ENCODE peak calls at places on chromosomes 7 and 10, in seven cellular contexts. One of them, this sample, is unnamed.
A peak's percentile ranks its signal among the peaks of the same experiment; 100 is the strongest.

GRCh38 chr10:15780353-15781135 is 60.8 kb upstream of the ITGA8 start:
- DNase-seq in IMR-90: peak; percentile 25
- DNase-seq in sigmoid colon: peak; percentile 68
- DNase-seq in NB4: no peak
- DNase-seq in H1: no peak
- DNase-seq in breast epithelium: peak; percentile 44
- DNase-seq in GM12891: no peak
- DNase-seq in this sample: no peak

GRCh38 chr10:109327266-109327665 is 596.0 kb downstream of the XPNPEP1 start:
- DNase-seq in IMR-90: no peak
- DNase-seq in sigmoid colon: no peak
- DNase-seq in NB4: no peak
- DNase-seq in H1: no peak
- DNase-seq in breast epithelium: no peak
- DNase-seq in GM12891: no peak
- DNase-seq in this sample: no peak

GRCh38 chr7:54802841-54803240 is 43.8 kb upstream of the SEC61G start:
- DNase-seq in IMR-90: peak; percentile 63
- DNase-seq in sigmoid colon: no peak
- DNase-seq in NB4: no peak
- DNase-seq in H1: no peak
- DNase-seq in breast epithelium: no peak
- DNase-seq in GM12891: no peak
- DNase-seq in this sample: no peak

GRCh38 chr10:131710142-131710861 is 190.5 kb upstream of the PPP2R2D start:
- DNase-seq in IMR-90: no peak
- DNase-seq in sigmoid colon: no peak
- DNase-seq in NB4: no peak
- DNase-seq in H1: no peak
- DNase-seq in breast epithelium: no peak
- DNase-seq in GM12891: no peak
- DNase-seq in this sample: no peak

GRCh38 chr7:72283309-72283708 is 128.8 kb downstream of the CALN1 start:
- DNase-seq in IMR-90: no peak
- DNase-seq in sigmoid colon: no peak
- DNase-seq in NB4: no peak
- DNase-seq in H1: no peak
- DNase-seq in breast epithelium: no peak
- DNase-seq in GM12891: no peak
- DNase-seq in this sample: no peak

GRCh38 chr7:51325937-51326336 is 9.3 kb upstream of the COBL start:
- DNase-seq in IMR-90: no peak
- DNase-seq in sigmoid colon: no peak
- DNase-seq in NB4: no peak
- DNase-seq in H1: peak; percentile 29
- DNase-seq in breast epithelium: no peak
- DNase-seq in GM12891: no peak
- DNase-seq in this sample: peak; percentile 12

GRCh38 chr10:52967806-52968795 is 195.5 kb upstream of the MBL2 start:
- DNase-seq in IMR-90: no peak
- DNase-seq in sigmoid colon: no peak
- DNase-seq in NB4: no peak
- DNase-seq in H1: no peak
- DNase-seq in breast epithelium: no peak
- DNase-seq in GM12891: no peak
- DNase-seq in this sample: no peak

GRCh38 chr10:90879062-90879461 is 7.3 kb downstream of the RPP30 start:
- DNase-seq in IMR-90: no peak
- DNase-seq in sigmoid colon: no peak
- DNase-seq in NB4: no peak
- DNase-seq in H1: no peak
- DNase-seq in breast epithelium: no peak
- DNase-seq in GM12891: no peak
- DNase-seq in this sample: no peak

GRCh38 chr7:159042084-159042483 is 102.6 kb downstream of the VIPR2 start:
- DNase-seq in IMR-90: no peak
- DNase-seq in sigmoid colon: peak; percentile 22
- DNase-seq in NB4: no peak
- DNase-seq in H1: peak; percentile 13
- DNase-seq in breast epithelium: no peak
- DNase-seq in GM12891: no peak
- DNase-seq in this sample: peak; percentile 29

GRCh38 chr7:26658080-26658697 is 206.2 kb downstream of the SKAP2 start:
- DNase-seq in IMR-90: no peak
- DNase-seq in sigmoid colon: no peak
- DNase-seq in NB4: peak; percentile 28
- DNase-seq in H1: no peak
- DNase-seq in breast epithelium: no peak
- DNase-seq in GM12891: no peak
- DNase-seq in this sample: no peak

GRCh38 chr7:143494622-143495021 is 16.9 kb downstream of the TAS2R41 start:
- DNase-seq in IMR-90: peak; percentile 45
- DNase-seq in sigmoid colon: no peak
- DNase-seq in NB4: no peak
- DNase-seq in H1: no peak
- DNase-seq in breast epithelium: no peak
- DNase-seq in GM12891: no peak
- DNase-seq in this sample: no peak

GRCh38 chr7:42238709-42239395 is 1.8 kb upstream of the GLI3 start:
- DNase-seq in IMR-90: peak; percentile 84
- DNase-seq in sigmoid colon: peak; percentile 85
- DNase-seq in NB4: no peak
- DNase-seq in H1: no peak
- DNase-seq in breast epithelium: no peak
- DNase-seq in GM12891: no peak
- DNase-seq in this sample: peak; percentile 66

GRCh38 chr7:100827330-100828226 is at the start of gene EPHB4:
- DNase-seq in IMR-90: peak; percentile 86
- DNase-seq in sigmoid colon: peak; percentile 94
- DNase-seq in NB4: peak; percentile 81
- DNase-seq in H1: peak; percentile 93
- DNase-seq in breast epithelium: peak; percentile 64
- DNase-seq in GM12891: peak; percentile 23
- DNase-seq in this sample: peak; percentile 95
- TF ChIP-seq POLR2A in IMR-90: no peak
- TF ChIP-seq POLR2A in sigmoid colon: no peak
- TF ChIP-seq POLR2A in NB4: no peak
- TF ChIP-seq POLR2A in H1: no peak
- TF ChIP-seq POLR2A in breast epithelium: no peak
- TF ChIP-seq POLR2A in GM12891: no peak
- TF ChIP-seq POLR2A in this sample: no peak

GRCh38 chr10:125720002-125720382 is 483 bp downstream of the EDRF1 start:
- DNase-seq in IMR-90: peak; percentile 3
- DNase-seq in sigmoid colon: no peak
- DNase-seq in NB4: peak; percentile 23
- DNase-seq in H1: no peak
- DNase-seq in breast epithelium: no peak
- DNase-seq in GM12891: no peak
- DNase-seq in this sample: no peak

GRCh38 chr10:125722811-125723210 is 3.3 kb downstream of the EDRF1 start:
- DNase-seq in IMR-90: no peak
- DNase-seq in sigmoid colon: no peak
- DNase-seq in NB4: no peak
- DNase-seq in H1: no peak
- DNase-seq in breast epithelium: no peak
- DNase-seq in GM12891: no peak
- DNase-seq in this sample: no peak

GRCh38 chr10:125721035-125721434 is 1.5 kb downstream of the EDRF1 start:
- DNase-seq in IMR-90: no peak
- DNase-seq in sigmoid colon: no peak
- DNase-seq in NB4: no peak
- DNase-seq in H1: no peak
- DNase-seq in breast epithelium: no peak
- DNase-seq in GM12891: no peak
- DNase-seq in this sample: no peak

DNA sequence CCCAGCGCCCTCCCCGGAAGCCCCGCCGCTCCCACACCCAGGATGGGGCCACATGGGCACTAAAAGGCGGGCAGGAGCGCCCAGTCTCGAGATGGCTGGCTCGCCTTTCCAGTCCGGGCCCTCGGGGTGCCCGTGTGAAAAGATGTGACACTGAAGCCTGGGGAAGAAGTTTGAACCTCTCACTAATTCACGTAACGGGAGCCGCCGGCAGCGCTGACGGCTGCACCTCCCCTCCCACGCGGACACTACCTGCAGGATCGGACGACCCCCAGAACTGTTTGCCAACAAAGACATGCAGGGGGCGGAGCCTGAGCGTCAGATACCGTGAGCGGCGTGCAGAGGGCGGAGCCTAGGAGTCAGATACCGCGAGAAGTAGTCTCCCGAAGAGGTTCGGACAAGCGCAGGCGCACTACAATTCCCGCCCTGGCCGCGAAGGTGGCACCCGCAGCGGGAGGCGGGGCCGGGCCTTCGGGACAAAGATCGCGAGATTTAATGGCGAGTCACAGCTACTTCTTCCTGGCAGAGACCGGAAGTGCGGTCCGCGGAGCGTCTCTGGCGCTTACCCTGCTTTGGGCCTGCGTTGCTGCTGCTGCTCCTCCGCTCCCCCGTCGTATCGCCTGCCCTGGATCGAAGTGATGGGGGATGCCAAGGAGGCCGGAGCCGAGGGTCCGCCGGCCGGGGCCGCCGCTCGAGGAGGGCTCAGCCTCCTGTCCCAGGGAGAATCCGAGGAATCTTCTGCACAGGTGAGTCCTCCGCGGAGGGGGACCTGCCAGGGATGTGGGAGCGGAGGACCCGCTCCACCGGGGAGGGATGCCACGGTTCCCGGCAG is at the start of gene EDRF1:
- DNase-seq in IMR-90: peak; percentile 98
- DNase-seq in sigmoid colon: peak; percentile 99
- DNase-seq in NB4: peak; percentile 98
- DNase-seq in H1: peak; percentile 98
- DNase-seq in breast epithelium: peak; percentile 99
- DNase-seq in GM12891: peak; percentile 78
- DNase-seq in this sample: peak; percentile 100
- TF ChIP-seq POLR2A in IMR-90: peak; percentile 91
- TF ChIP-seq POLR2A in sigmoid colon: peak; percentile 56
- TF ChIP-seq POLR2A in NB4: peak; percentile 94
- TF ChIP-seq POLR2A in H1: peak; percentile 91
- TF ChIP-seq POLR2A in breast epithelium: peak; percentile 71
- TF ChIP-seq POLR2A in GM12891: peak; percentile 96
- TF ChIP-seq POLR2A in this sample: peak; percentile 55

GRCh38 chr10:986881-987634 is 1.2 kb upstream of the GTPBP4 start:
- DNase-seq in IMR-90: peak; percentile 86
- DNase-seq in sigmoid colon: no peak
- DNase-seq in NB4: peak; percentile 57
- DNase-seq in H1: no peak
- DNase-seq in breast epithelium: no peak
- DNase-seq in GM12891: no peak
- DNase-seq in this sample: peak; percentile 57
- TF ChIP-seq POLR2A in IMR-90: peak; percentile 52
- TF ChIP-seq POLR2A in sigmoid colon: no peak
- TF ChIP-seq POLR2A in NB4: no peak
- TF ChIP-seq POLR2A in H1: no peak
- TF ChIP-seq POLR2A in breast epithelium: no peak
- TF ChIP-seq POLR2A in GM12891: no peak
- TF ChIP-seq POLR2A in this sample: no peak

GRCh38 chr7:82859106-82859850 is 303.4 kb downstream of the PCLO start:
- DNase-seq in IMR-90: peak; percentile 1
- DNase-seq in sigmoid colon: no peak
- DNase-seq in NB4: peak; percentile 43
- DNase-seq in H1: no peak
- DNase-seq in breast epithelium: no peak
- DNase-seq in GM12891: no peak
- DNase-seq in this sample: no peak
- TF ChIP-seq POLR2A in IMR-90: no peak
- TF ChIP-seq POLR2A in sigmoid colon: no peak
- TF ChIP-seq POLR2A in NB4: no peak
- TF ChIP-seq POLR2A in H1: no peak
- TF ChIP-seq POLR2A in breast epithelium: no peak
- TF ChIP-seq POLR2A in GM12891: no peak
- TF ChIP-seq POLR2A in this sample: no peak

GRCh38 chr7:44769381-44770209 is 20.9 kb downstream of the ZMIZ2 start:
- DNase-seq in IMR-90: peak; percentile 47
- DNase-seq in sigmoid colon: no peak
- DNase-seq in NB4: peak; percentile 38
- DNase-seq in H1: no peak
- DNase-seq in breast epithelium: peak; percentile 32
- DNase-seq in GM12891: no peak
- DNase-seq in this sample: no peak
- TF ChIP-seq POLR2A in IMR-90: no peak
- TF ChIP-seq POLR2A in sigmoid colon: no peak
- TF ChIP-seq POLR2A in NB4: no peak
- TF ChIP-seq POLR2A in H1: no peak
- TF ChIP-seq POLR2A in breast epithelium: no peak
- TF ChIP-seq POLR2A in GM12891: no peak
- TF ChIP-seq POLR2A in this sample: no peak

GRCh38 chr10:101291254-101292193 is 62.3 kb upstream of the LBX1 start:
- DNase-seq in IMR-90: peak; percentile 23
- DNase-seq in sigmoid colon: no peak
- DNase-seq in NB4: peak; percentile 71
- DNase-seq in H1: peak; percentile 86
- DNase-seq in breast epithelium: peak; percentile 22
- DNase-seq in GM12891: peak; percentile 62
- DNase-seq in this sample: no peak
- TF ChIP-seq POLR2A in IMR-90: no peak
- TF ChIP-seq POLR2A in sigmoid colon: no peak
- TF ChIP-seq POLR2A in NB4: no peak
- TF ChIP-seq POLR2A in H1: no peak
- TF ChIP-seq POLR2A in breast epithelium: no peak
- TF ChIP-seq POLR2A in GM12891: no peak
- TF ChIP-seq POLR2A in this sample: no peak

GRCh38 chr10:88962336-88962735 is 9.8 kb upstream of the ACTA2 start:
- DNase-seq in IMR-90: no peak
- DNase-seq in sigmoid colon: no peak
- DNase-seq in NB4: peak; percentile 11
- DNase-seq in H1: no peak
- DNase-seq in breast epithelium: no peak
- DNase-seq in GM12891: no peak
- DNase-seq in this sample: no peak
- TF ChIP-seq POLR2A in IMR-90: no peak
- TF ChIP-seq POLR2A in sigmoid colon: no peak
- TF ChIP-seq POLR2A in NB4: no peak
- TF ChIP-seq POLR2A in H1: no peak
- TF ChIP-seq POLR2A in breast epithelium: no peak
- TF ChIP-seq POLR2A in GM12891: no peak
- TF ChIP-seq POLR2A in this sample: no peak

GRCh38 chr7:2844153-2845077 is at the start of gene GNA12:
- DNase-seq in IMR-90: peak; percentile 98
- DNase-seq in sigmoid colon: peak; percentile 99
- DNase-seq in NB4: peak; percentile 99
- DNase-seq in H1: peak; percentile 98
- DNase-seq in breast epithelium: peak; percentile 99
- DNase-seq in GM12891: peak; percentile 98
- DNase-seq in this sample: peak; percentile 99
- TF ChIP-seq POLR2A in IMR-90: no peak
- TF ChIP-seq POLR2A in sigmoid colon: no peak
- TF ChIP-seq POLR2A in NB4: peak; percentile 43
- TF ChIP-seq POLR2A in H1: peak; percentile 37
- TF ChIP-seq POLR2A in breast epithelium: no peak
- TF ChIP-seq POLR2A in GM12891: no peak
- TF ChIP-seq POLR2A in this sample: no peak

DNA sequence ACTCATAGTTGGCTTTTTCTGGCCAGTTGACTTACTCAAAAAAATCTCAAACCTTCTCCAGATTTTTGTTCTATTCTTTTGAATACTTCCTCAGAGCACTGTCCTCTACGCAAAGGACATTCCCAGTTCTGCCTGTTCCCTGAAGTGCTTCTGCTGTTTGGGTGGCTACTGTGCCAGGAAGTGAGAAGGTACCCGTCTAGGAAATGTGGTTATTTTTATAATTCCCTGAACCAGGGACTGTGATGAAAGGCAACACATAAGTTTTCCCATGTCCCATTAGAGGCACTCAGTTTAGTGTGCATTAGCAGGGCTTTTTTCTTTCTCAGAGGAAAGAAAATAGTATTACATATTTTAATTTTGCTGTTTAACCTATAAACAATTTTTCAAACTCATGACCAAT is 370.3 kb downstream of the PHTF2 start:
- DNase-seq in IMR-90: no peak
- DNase-seq in sigmoid colon: no peak
- DNase-seq in NB4: no peak
- DNase-seq in H1: no peak
- DNase-seq in breast epithelium: no peak
- DNase-seq in GM12891: no peak
- DNase-seq in this sample: no peak
- TF ChIP-seq POLR2A in IMR-90: no peak
- TF ChIP-seq POLR2A in sigmoid colon: no peak
- TF ChIP-seq POLR2A in NB4: no peak
- TF ChIP-seq POLR2A in H1: no peak
- TF ChIP-seq POLR2A in breast epithelium: no peak
- TF ChIP-seq POLR2A in GM12891: no peak
- TF ChIP-seq POLR2A in this sample: no peak

This sample was measured in lower leg skin.